ENCODE peak calls at places on chromosomes 3 and 15, in four cellular contexts. One of them, this sample, is unnamed.

GRCh38 chr3:186070550-186070949 is 38.3 kb downstream of the ETV5 start:
- DNase-seq in H1: no peak
- DNase-seq in breast epithelium: no peak
- DNase-seq in GM12891: no peak
- DNase-seq in this sample: no peak

GRCh38 chr3:187286467-187287059 is 5.0 kb downstream of the MASP1 start:
- DNase-seq in H1: no peak
- DNase-seq in breast epithelium: no peak
- DNase-seq in GM12891: no peak
- DNase-seq in this sample: no peak

GRCh38 chr3:95721938-95722337 is 1092.5 kb upstream of the EPHA6 start:
- DNase-seq in H1: no peak
- DNase-seq in breast epithelium: no peak
- DNase-seq in GM12891: no peak
- DNase-seq in this sample: no peak

GRCh38 chr15:56613826-56614225 is 119.5 kb downstream of the ZNF280D start:
- DNase-seq in H1: no peak
- DNase-seq in breast epithelium: no peak
- DNase-seq in GM12891: no peak
- DNase-seq in this sample: no peak

GRCh38 chr3:126773783-126774182 is 69.7 kb downstream of the CHCHD6 start:
- DNase-seq in H1: no peak
- DNase-seq in breast epithelium: no peak
- DNase-seq in GM12891: no peak
- DNase-seq in this sample: no peak

GRCh38 chr3:113441051-113441770 is at the start of gene CFAP44:
- DNase-seq in H1: peak; percentile 50
- DNase-seq in breast epithelium: peak; percentile 26
- DNase-seq in GM12891: no peak
- DNase-seq in this sample: no peak

GRCh38 chr3:65168547-65168946 is 480.7 kb upstream of the ADAMTS9 start:
- DNase-seq in H1: no peak
- DNase-seq in breast epithelium: no peak
- DNase-seq in GM12891: no peak
- DNase-seq in this sample: no peak

GRCh38 chr3:88084006-88084597 is 25.0 kb downstream of the ZNF654 start:
- DNase-seq in H1: no peak
- DNase-seq in breast epithelium: no peak
- DNase-seq in GM12891: no peak
- DNase-seq in this sample: no peak

GRCh38 chr3:51944541-51945021 is 2.4 kb downstream of the PARP3 start:
- DNase-seq in H1: no peak
- DNase-seq in breast epithelium: no peak
- DNase-seq in GM12891: no peak
- DNase-seq in this sample: no peak

DNA sequence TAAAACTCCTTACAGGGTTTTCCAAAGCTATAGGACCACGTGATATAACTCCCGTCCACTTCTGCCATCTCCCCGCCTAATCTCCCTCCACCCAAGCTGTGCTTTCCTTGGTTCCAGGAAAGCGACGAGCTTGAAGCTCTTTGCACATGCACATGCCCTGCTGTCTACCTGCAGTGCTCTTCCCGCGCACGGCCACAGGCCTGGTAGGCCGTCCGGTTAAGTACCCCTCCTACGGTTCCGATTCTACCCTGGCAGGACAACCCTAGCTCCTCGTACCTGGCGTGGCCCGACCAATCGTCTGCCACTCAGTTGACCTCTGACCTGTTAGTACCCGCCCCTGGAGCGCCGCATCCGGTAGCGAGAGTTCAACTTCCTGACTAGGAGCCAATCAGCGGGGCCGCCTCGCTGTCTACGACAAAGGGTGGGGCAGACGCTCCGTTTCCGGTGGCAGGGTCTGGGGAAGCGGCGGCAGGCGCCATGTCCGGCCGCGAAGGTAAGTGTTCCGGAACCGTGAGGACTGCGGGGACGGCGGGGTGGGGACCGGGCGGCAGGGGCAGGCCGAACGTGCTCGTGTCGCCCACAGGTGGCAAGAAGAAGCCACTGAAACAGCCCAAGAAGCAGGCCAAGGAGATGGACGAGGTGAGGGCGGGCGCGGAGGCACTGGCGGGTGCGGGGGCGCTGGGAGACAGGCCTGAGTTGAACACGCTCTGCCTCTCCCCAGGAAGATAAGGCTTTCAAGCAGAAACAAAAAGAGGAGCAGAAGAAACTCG is at the start of the genes CCDC51 and TMA7:
- DNase-seq in H1: peak; percentile 94
- DNase-seq in breast epithelium: peak; percentile 99
- DNase-seq in GM12891: peak; percentile 97
- DNase-seq in this sample: peak; percentile 97
- TF ChIP-seq POLR2A in H1: peak; percentile 77
- TF ChIP-seq POLR2A in breast epithelium: peak; percentile 93
- TF ChIP-seq POLR2A in GM12891: peak; percentile 86
- TF ChIP-seq POLR2A in this sample: peak; percentile 92

GRCh38 chr3:63973406-63973805 is 49.9 kb downstream of the PSMD6 start:
- DNase-seq in H1: no peak
- DNase-seq in breast epithelium: no peak
- DNase-seq in GM12891: no peak
- DNase-seq in this sample: no peak
- TF ChIP-seq POLR2AphosphoS5 in H1: no peak
- TF ChIP-seq POLR2AphosphoS5 in breast epithelium: no peak
- TF ChIP-seq POLR2AphosphoS5 in GM12891: no peak
- TF ChIP-seq POLR2AphosphoS5 in this sample: no peak

GRCh38 chr3:17741621-17742091 is 775 bp downstream of the TBC1D5 start:
- DNase-seq in H1: no peak
- DNase-seq in breast epithelium: no peak
- DNase-seq in GM12891: no peak
- DNase-seq in this sample: no peak

GRCh38 chr3:17744693-17745092 is 2.3 kb upstream of the TBC1D5 start:
- DNase-seq in H1: no peak
- DNase-seq in breast epithelium: no peak
- DNase-seq in GM12891: no peak
- DNase-seq in this sample: no peak

GRCh38 chr3:17743660-17743995 is 1.2 kb upstream of the TBC1D5 start:
- DNase-seq in H1: no peak
- DNase-seq in breast epithelium: no peak
- DNase-seq in GM12891: no peak
- DNase-seq in this sample: no peak

GRCh38 chr3:17742092-17742836 is at the start of gene TBC1D5:
- DNase-seq in H1: peak; percentile 90
- DNase-seq in breast epithelium: peak; percentile 92
- DNase-seq in GM12891: peak; percentile 84
- DNase-seq in this sample: peak; percentile 85

DNA sequence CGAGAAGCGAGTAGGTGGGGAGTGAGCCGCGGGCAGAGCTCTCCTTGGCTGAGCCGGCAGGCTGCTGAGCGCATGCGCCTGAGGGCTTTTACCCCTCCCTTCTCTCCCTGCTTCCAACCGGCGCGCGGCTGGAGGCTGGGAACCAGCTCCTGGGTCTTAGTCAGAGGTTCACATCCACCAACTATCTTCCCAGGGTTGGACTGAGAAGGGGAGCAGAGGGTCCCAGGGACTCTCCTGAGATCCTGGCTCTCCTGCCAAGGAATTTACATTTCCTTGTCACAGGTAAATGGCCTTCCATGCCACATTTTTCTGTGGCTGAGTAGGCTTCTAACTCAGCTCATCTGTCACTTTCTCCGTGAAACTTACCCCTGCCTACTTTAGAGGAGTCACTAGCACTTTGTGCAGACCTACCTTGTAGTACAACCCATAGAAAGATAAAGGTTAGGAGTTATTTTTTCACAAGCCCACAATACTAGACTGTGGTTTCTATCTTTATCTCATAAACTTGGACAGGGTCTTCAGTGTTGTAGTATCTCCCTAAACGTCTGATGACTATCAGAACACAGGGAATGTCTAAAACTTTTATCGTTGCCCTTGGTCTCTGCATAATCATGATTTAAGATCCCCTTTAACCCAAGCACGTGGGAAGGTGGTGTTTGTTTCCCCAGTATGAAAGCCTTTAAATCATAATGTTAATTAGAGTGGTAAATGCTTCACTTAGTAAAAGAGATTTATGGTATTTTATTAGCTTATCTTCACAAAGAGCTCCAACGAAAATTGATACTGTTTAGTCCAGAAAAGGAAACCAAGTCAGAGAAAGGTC is 617 bp upstream of the TBC1D5 start:
- DNase-seq in H1: no peak
- DNase-seq in breast epithelium: no peak
- DNase-seq in GM12891: no peak
- DNase-seq in this sample: no peak
- TF ChIP-seq POLR2A in H1: no peak
- TF ChIP-seq POLR2A in breast epithelium: no peak
- TF ChIP-seq POLR2A in GM12891: no peak
- TF ChIP-seq POLR2A in this sample: peak; percentile 23

DNA sequence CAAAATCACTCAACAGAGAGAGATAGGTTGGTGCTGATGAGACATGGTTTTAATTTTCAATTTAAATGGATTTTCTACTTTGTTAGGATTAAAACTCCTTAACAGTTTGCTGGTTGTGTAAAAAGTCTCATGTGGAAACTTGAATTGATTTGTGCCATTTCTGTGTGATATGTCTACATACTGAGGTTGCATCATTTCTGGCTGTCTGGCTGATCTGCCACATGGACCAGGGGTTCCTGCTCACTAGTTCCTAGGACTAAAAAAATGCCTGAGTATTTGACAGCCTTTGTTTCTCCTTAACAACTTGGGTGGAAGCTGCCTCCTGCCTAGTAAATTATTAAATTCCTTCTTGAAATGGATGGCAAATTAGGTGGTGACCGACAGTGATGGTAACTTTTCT is 226.8 kb upstream of the MRPL3 start:
- DNase-seq in H1: no peak
- DNase-seq in breast epithelium: no peak
- DNase-seq in GM12891: no peak
- DNase-seq in this sample: no peak
- TF ChIP-seq POLR2AphosphoS5 in H1: no peak
- TF ChIP-seq POLR2AphosphoS5 in breast epithelium: no peak
- TF ChIP-seq POLR2AphosphoS5 in GM12891: no peak
- TF ChIP-seq POLR2AphosphoS5 in this sample: no peak

DNA sequence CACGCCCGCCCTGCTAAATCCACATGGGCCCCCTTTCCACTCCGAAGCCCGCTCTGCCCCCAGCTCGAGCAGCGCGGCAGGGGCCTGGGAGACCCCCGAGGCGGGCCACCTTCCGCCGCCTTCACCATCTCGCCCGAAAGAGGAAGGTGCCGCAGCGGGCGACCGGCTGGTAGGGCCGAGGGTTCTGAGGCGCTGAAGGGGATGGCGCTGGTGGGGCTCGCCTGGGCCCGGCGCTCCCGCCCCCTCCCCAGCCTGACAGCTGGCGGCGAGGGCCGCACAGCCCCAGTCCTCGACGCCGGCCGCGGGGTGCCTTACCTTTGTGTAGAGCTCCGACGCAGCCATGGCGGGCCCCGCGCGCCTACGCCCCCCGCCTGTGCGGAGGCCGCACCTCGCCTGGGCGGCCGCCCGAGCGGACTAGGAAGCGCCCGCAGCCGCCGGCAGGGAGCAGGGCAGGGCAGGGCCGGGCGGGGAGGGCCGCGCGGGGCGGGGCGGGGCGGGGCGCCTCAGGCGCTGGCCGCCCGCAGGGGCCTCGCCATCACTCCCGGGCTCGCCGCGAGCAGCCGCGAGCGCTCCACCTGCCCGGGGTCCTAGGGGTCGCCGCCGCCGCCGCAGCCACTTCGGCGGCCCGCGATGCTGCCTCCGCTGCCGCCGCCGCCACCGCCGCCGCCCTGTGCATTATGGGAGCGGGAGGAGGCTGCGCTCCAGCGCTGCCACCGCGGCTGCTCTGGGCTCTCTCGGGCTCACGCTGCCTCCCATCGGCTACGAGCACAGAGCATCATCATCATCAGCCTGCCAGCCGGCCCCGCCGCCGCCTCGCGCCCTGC is at the start of gene MYO5A:
- DNase-seq in H1: peak; percentile 34
- DNase-seq in breast epithelium: peak; percentile 27
- DNase-seq in GM12891: peak; percentile 65
- DNase-seq in this sample: peak; percentile 72
- TF ChIP-seq POLR2A in H1: peak; percentile 54
- TF ChIP-seq POLR2A in breast epithelium: no peak
- TF ChIP-seq POLR2A in GM12891: no peak
- TF ChIP-seq POLR2A in this sample: peak; percentile 65

GRCh38 chr3:58200121-58200709 is 10.6 kb downstream of the DNASE1L3 start:
- DNase-seq in H1: no peak
- DNase-seq in breast epithelium: no peak
- DNase-seq in GM12891: no peak
- DNase-seq in this sample: no peak

GRCh38 chr3:58198362-58198761 is 12.4 kb downstream of the DNASE1L3 start:
- DNase-seq in H1: no peak
- DNase-seq in breast epithelium: no peak
- DNase-seq in GM12891: no peak
- DNase-seq in this sample: no peak

GRCh38 chr3:58198804-58199203 is 12.0 kb downstream of the DNASE1L3 start:
- DNase-seq in H1: no peak
- DNase-seq in breast epithelium: no peak
- DNase-seq in GM12891: no peak
- DNase-seq in this sample: no peak

GRCh38 chr3:58202917-58203360 is 7.8 kb downstream of the DNASE1L3 start:
- DNase-seq in H1: no peak
- DNase-seq in breast epithelium: no peak
- DNase-seq in GM12891: no peak
- DNase-seq in this sample: no peak

DNA sequence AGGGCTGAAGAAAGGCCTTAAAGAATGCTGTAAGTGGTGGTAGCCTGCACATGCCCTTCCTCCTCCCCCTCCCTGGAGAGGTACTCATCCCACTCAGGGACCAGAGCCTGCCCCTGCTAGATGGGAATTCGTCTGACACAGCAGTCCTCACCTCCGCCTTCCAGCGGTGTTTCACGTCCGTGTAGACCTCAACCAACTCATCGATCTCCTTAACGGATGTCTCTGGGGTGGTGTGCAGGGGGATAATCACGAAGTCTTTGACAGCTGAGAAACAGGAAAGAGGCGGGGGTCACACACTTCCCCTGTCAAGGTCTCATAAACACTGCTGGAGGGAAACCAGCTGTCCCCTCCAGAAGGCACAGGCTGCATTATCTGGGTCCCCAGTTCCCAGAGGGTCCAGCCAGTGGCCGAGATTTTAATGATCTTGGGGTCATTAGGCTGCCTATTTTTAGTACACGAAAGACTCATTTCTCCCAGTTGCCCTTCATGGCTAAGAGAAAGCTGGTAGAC is 9.9 kb downstream of the DNASE1L3 start:
- DNase-seq in H1: no peak
- DNase-seq in breast epithelium: no peak
- DNase-seq in GM12891: no peak
- DNase-seq in this sample: no peak
- TF ChIP-seq POLR2AphosphoS5 in H1: no peak
- TF ChIP-seq POLR2AphosphoS5 in breast epithelium: no peak
- TF ChIP-seq POLR2AphosphoS5 in GM12891: no peak
- TF ChIP-seq POLR2AphosphoS5 in this sample: no peak

GRCh38 chr3:47824541-47825473 is 21.9 kb downstream of the DHX30 start:
- DNase-seq in H1: no peak
- DNase-seq in breast epithelium: peak; percentile 38
- DNase-seq in GM12891: peak; percentile 96
- DNase-seq in this sample: peak; percentile 96
- TF ChIP-seq POLR2A in H1: peak; percentile 93
- TF ChIP-seq POLR2A in breast epithelium: no peak
- TF ChIP-seq POLR2A in GM12891: peak; percentile 82
- TF ChIP-seq POLR2A in this sample: peak; percentile 86

This sample was measured in GM12892.